ENCODE peak calls at places on chromosome X, in ten cellular contexts. F, Z, B, G, U, D, O, V, W and P are unnamed samples.

GRCh38 chrX:31298881-31299280 is 227.0 kb upstream of the FTHL17 start:
- DNase-seq in Z (no peak), U (no peak), W (no peak), B (no peak), G (no peak), V (no peak), D (no peak), O (no peak), F (no peak), P (no peak)

GRCh38 chrX:8429692-8430249 is 34.9 kb upstream of the VCX3B start:
- DNase-seq in U (no peak), B (no peak), F (no peak), V (no peak), D (no peak), Z (no peak), O (no peak), W (no peak), G (no peak), P (no peak)

GRCh38 chrX:46547857-46548256 is 2.6 kb upstream of the ZNF674 start:
- DNase-seq in W (peak; percentile 63), V (peak; percentile 25), U (no peak), B (peak; percentile 19), F (no peak), G (peak; percentile 4), D (no peak), O (no peak), Z (peak; percentile 78), P (no peak)

GRCh38 chrX:31228909-31229308 is 157.1 kb upstream of the FTHL17 start:
- DNase-seq in F (no peak), U (no peak), B (no peak), W (no peak), O (no peak), D (peak; percentile 71), V (no peak), Z (no peak), G (no peak), P (no peak)

GRCh38 chrX:110301194-110301593 is 16.7 kb downstream of the AMMECR1 start:
- DNase-seq in O (no peak), W (no peak), B (no peak), G (no peak), F (no peak), U (no peak), D (no peak), Z (no peak), V (no peak), P (no peak)

GRCh38 chrX:153766098-153766817 is 2.2 kb downstream of the PLXNB3 start:
- DNase-seq in V (peak; percentile 71), W (peak; percentile 74), U (no peak), D (peak; percentile 29), F (peak; percentile 39), Z (peak; percentile 75), B (no peak), O (peak; percentile 72), G (peak; percentile 60), P (no peak)

GRCh38 chrX:112083624-112084326 is 1.2 kb upstream of the TRPC5 start:
- DNase-seq in F (no peak), V (no peak), U (no peak), B (no peak), D (no peak), O (peak; percentile 7), Z (no peak), W (no peak), G (no peak), P (no peak)

GRCh38 chrX:14779589-14779988 is 93.3 kb downstream of the FANCB start:
- DNase-seq in D (no peak), W (no peak), Z (no peak), O (no peak), U (no peak), F (no peak), G (no peak), B (no peak), V (no peak), P (no peak)

GRCh38 chrX:115968436-115969252 is 201.9 kb upstream of the AGTR2 start:
- DNase-seq in U (no peak), D (peak; percentile 68), Z (peak; percentile 29), O (peak; percentile 77), V (no peak), F (peak; percentile 41), B (peak; percentile 19), W (peak; percentile 65), G (peak; percentile 63), P (no peak)

GRCh38 chrX:70030242-70030823 is 19.4 kb downstream of the AWAT2 start:
- DNase-seq in B (no peak), W (peak; percentile 67), F (peak; percentile 3), V (peak; percentile 66), G (peak; percentile 73), O (peak; percentile 62), Z (peak; percentile 50), U (no peak), D (peak; percentile 60), P (no peak)

GRCh38 chrX:104343408-104344129 is 88.8 kb upstream of the ESX1 start:
- DNase-seq in G (peak; percentile 84), W (peak; percentile 83), Z (peak; percentile 84), B (peak; percentile 2), V (peak; percentile 37), U (peak; percentile 14), O (peak; percentile 72), F (no peak), D (peak; percentile 68), P (no peak)

GRCh38 chrX:69961365-69962072 is 88.2 kb downstream of the AWAT2 start:
- DNase-seq in D (no peak), V (no peak), F (no peak), Z (no peak), O (no peak), U (no peak), B (no peak), W (no peak), G (no peak), P (no peak)

GRCh38 chrX:10677490-10677889 is 57.1 kb upstream of the MID1 start:
- DNase-seq in F (no peak), Z (no peak), D (no peak), U (no peak), O (no peak), W (peak; percentile 15), G (no peak), V (peak; percentile 20), B (no peak), P (no peak)

GRCh38 chrX:44675364-44676024 is 132.8 kb upstream of the FUNDC1 start:
- DNase-seq in O (peak; percentile 19), F (no peak), D (no peak), V (peak; percentile 76), U (no peak), B (no peak), W (peak; percentile 77), Z (peak; percentile 85), G (peak; percentile 19), P (peak; percentile 90)

GRCh38 chrX:109822861-109823260 is 89.8 kb upstream of the ACSL4 start:
- DNase-seq in F (no peak), O (no peak), G (peak; percentile 15), W (no peak), U (no peak), V (no peak), B (no peak), Z (no peak), D (no peak), P (no peak)

GRCh38 chrX:129833153-129834004 is 10.3 kb downstream of the ZDHHC9 start:
- DNase-seq in O (no peak), Z (peak; percentile 56), U (no peak), D (no peak), G (no peak), W (peak; percentile 60), B (no peak), F (peak; percentile 22), V (peak; percentile 57), P (no peak)

GRCh38 chrX:38968817-38969216 is 167.6 kb downstream of the MID1IP1 start:
- DNase-seq in W (no peak), D (no peak), Z (no peak), B (no peak), G (no peak), U (no peak), O (no peak), V (no peak), F (no peak), P (no peak)

GRCh38 chrX:108811891-108812290 is 75.5 kb upstream of the IRS4 start:
- DNase-seq in O (no peak), D (peak; percentile 2), W (no peak), Z (no peak), U (no peak), B (no peak), G (no peak), F (no peak), V (peak; percentile 1), P (no peak)